ENCODE peak calls at places on chromosome 1, in six cellular contexts. U is GM12891, K is HepG2, X is K562, G is H1, W is GM12878. S is an unnamed sample.

GRCh38 chr1:98110674-98111073 is 189.8 kb upstream of the DPYD start:
- DNase-seq in G (no peak), U (no peak), X (no peak), K (no peak), W (no peak), S (no peak)

GRCh38 chr1:98316286-98316685 is 345.2 kb upstream of the SNX7 start:
- DNase-seq in U (no peak), W (no peak), K (no peak), X (no peak), G (no peak), S (no peak)

GRCh38 chr1:214717323-214717722 is 114.3 kb downstream of the CENPF start:
- DNase-seq in K (no peak), U (no peak), W (no peak), G (no peak), X (no peak), S (no peak)

GRCh38 chr1:111369645-111370044 is 57.9 kb downstream of the OVGP1 start:
- DNase-seq in K (no peak), X (no peak), W (no peak), G (no peak), U (no peak), S (no peak)

GRCh38 chr1:18883636-18884418 is 18.5 kb downstream of the ALDH4A1 start:
- DNase-seq in K (peak), U (peak), W (no peak), X (peak), G (peak), S (peak)

GRCh38 chr1:93670141-93670540 is 11.5 kb downstream of the BCAR3 start:
- DNase-seq in K (no peak), W (no peak), X (no peak), G (no peak), U (no peak), S (no peak)

GRCh38 chr1:12157366-12158231 is 9.2 kb upstream of the TNFRSF1B start:
- DNase-seq in G (no peak), X (no peak), K (peak), W (no peak), U (no peak), S (no peak)

GRCh38 chr1:184005506-184005905 is 32.0 kb downstream of the COLGALT2 start:
- DNase-seq in W (no peak), K (no peak), X (peak), G (no peak), U (no peak), S (no peak)

GRCh38 chr1:1778827-1779675 is 781 bp upstream of the NADK start:
- DNase-seq in W (peak), G (peak), K (peak), X (peak), U (peak), S (peak)

GRCh38 chr1:33599516-33600115 is 127.2 kb downstream of the ZSCAN20 start:
- DNase-seq in W (no peak), G (no peak), X (no peak), U (no peak), K (no peak), S (no peak)

GRCh38 chr1:11858968-11859871 is 475 bp upstream of the NPPB start:
- DNase-seq in U (peak), K (peak), W (no peak), X (peak), G (no peak), S (peak)

GRCh38 chr1:30417701-30418425 is 305.5 kb downstream of the MATN1 start:
- DNase-seq in U (no peak), X (no peak), W (no peak), G (no peak), K (no peak), S (no peak)

GRCh38 chr1:222909586-222909985 is 94.7 kb downstream of the DISP1 start:
- DNase-seq in G (no peak), K (no peak), X (no peak), W (no peak), U (no peak), S (no peak)

GRCh38 chr1:43019226-43019625 is 60.6 kb upstream of the SLC2A1 start:
- DNase-seq in G (no peak), U (no peak), K (no peak), W (no peak), X (no peak), S (no peak)

GRCh38 chr1:116855220-116855619 is 54.5 kb upstream of the PTGFRN start:
- DNase-seq in K (no peak), W (no peak), X (no peak), G (no peak), U (no peak), S (no peak)

GRCh38 chr1:246773213-246773641 is 49.0 kb downstream of the SCCPDH start:
- DNase-seq in W (peak), U (no peak), G (no peak), K (no peak), X (no peak), S (no peak)

GRCh38 chr1:225158291-225158690 is 228.8 kb downstream of the DNAH14 start:
- DNase-seq in W (no peak), X (no peak), G (no peak), U (no peak), K (no peak), S (no peak)

GRCh38 chr1:179168526-179168925 is 61.0 kb downstream of the ABL2 start:
- DNase-seq in U (no peak), X (no peak), W (no peak), G (no peak), K (no peak), S (no peak)

GRCh38 chr1:156656779-156657160 is 14.9 kb downstream of the BCAN start:
- DNase-seq in K (no peak), W (no peak), X (no peak), G (no peak), U (no peak), S (no peak)

GRCh38 chr1:202858306-202858705 is 30.6 kb downstream of the RABIF start:
- DNase-seq in U (no peak), K (no peak), W (no peak), G (no peak), X (no peak), S (no peak)

GRCh38 chr1:182664281-182664680 is 20.1 kb downstream of the RGS8 start:
- DNase-seq in G (no peak), U (no peak), X (no peak), K (no peak), W (no peak), S (no peak)

GRCh38 chr1:32316906-32317282 is 19.1 kb downstream of the MARCKSL1 start:
- DNase-seq in W (no peak), X (no peak), K (no peak), G (no peak), U (no peak), S (no peak)

GRCh38 chr1:182740120-182740519 is 49.5 kb upstream of the NPL start:
- DNase-seq in G (no peak), K (no peak), U (no peak), X (no peak), W (no peak), S (no peak)

GRCh38 chr1:25997759-25998074 is at the start of gene PAFAH2:
- DNase-seq in W (no peak), U (no peak), K (no peak), X (no peak), G (no peak), S (no peak)
- TF ChIP-seq POLR2A in W (no peak), U (peak), K (no peak), X (no peak), G (no peak), S (no peak)

GRCh38 chr1:228000416-228000815 is 6.4 kb upstream of the WNT3A start:
- DNase-seq in W (no peak), U (no peak), G (no peak), K (no peak), X (no peak), S (no peak)
- TF ChIP-seq TAF1 in W (no peak), U (no peak), G (no peak), K (no peak), X (no peak), S (no peak)

GRCh38 chr1:167093863-167094516 is at the start of gene STYXL2:
- DNase-seq in U (no peak), W (no peak), G (no peak), K (no peak), X (no peak), S (no peak)

GRCh38 chr1:167095368-167095767 is 1.5 kb downstream of the STYXL2 start:
- DNase-seq in X (no peak), K (no peak), G (no peak), U (no peak), W (no peak), S (no peak)

GRCh38 chr1:167094690-167095089 is 815 bp downstream of the STYXL2 start:
- DNase-seq in K (no peak), G (no peak), U (no peak), X (no peak), W (no peak), S (no peak)

GRCh38 chr1:167090289-167090942 is at the start of gene GPA33:
- DNase-seq in W (no peak), X (no peak), U (no peak), G (no peak), K (no peak), S (no peak)

GRCh38 chr1:167092653-167093052 is 1.2 kb upstream of the STYXL2 start:
- DNase-seq in W (no peak), G (no peak), X (no peak), U (no peak), K (no peak), S (no peak)
- TF ChIP-seq POLR2A in W (no peak), G (no peak), X (no peak), U (no peak), K (no peak), S (no peak)

GRCh38 chr1:209150114-209150513 is 433.4 kb upstream of the CAMK1G start:
- DNase-seq in W (no peak), X (peak), G (no peak), U (no peak), K (peak), S (no peak)
- TF ChIP-seq TAF1 in W (no peak), X (no peak), G (no peak), U (no peak), K (no peak), S (no peak)

GRCh38 chr1:35577071-35577998 is 4.2 kb downstream of the TFAP2E start:
- DNase-seq in K (no peak), X (no peak), U (peak), G (no peak), W (peak), S (peak)

GRCh38 chr1:35576061-35576765 is 3.1 kb downstream of the TFAP2E start:
- DNase-seq in U (no peak), G (no peak), X (no peak), K (no peak), W (no peak), S (no peak)

GRCh38 chr1:35575401-35575958 is 2.4 kb downstream of the TFAP2E start:
- DNase-seq in K (peak), G (no peak), W (no peak), X (no peak), U (no peak), S (no peak)

GRCh38 chr1:35585281-35585680 is 12.2 kb downstream of the TFAP2E start:
- DNase-seq in X (no peak), W (no peak), U (no peak), K (no peak), G (no peak), S (no peak)

GRCh38 chr1:35580949-35581388 is 7.9 kb downstream of the TFAP2E start:
- DNase-seq in U (no peak), K (no peak), W (no peak), X (no peak), G (no peak), S (no peak)
- TF ChIP-seq POLR2A in U (no peak), K (no peak), W (no peak), X (peak), G (no peak), S (no peak)

GRCh38 chr1:84971957-84972356 is 25.0 kb downstream of the MCOLN2 start:
- DNase-seq in U (no peak), G (no peak), X (no peak), K (no peak), W (no peak), S (no peak)

GRCh38 chr1:84973493-84974334 is 23.2 kb downstream of the MCOLN2 start:
- DNase-seq in U (no peak), X (no peak), K (no peak), W (no peak), G (no peak), S (no peak)

GRCh38 chr1:84969489-84970250 is 27.2 kb downstream of the MCOLN2 start:
- DNase-seq in K (no peak), U (no peak), W (peak), G (no peak), X (no peak), S (no peak)

GRCh38 chr1:84975035-84975434 is 21.9 kb downstream of the MCOLN2 start:
- DNase-seq in X (no peak), K (no peak), U (no peak), W (no peak), G (no peak), S (no peak)

GRCh38 chr1:84972377-84972987 is 24.4 kb downstream of the MCOLN2 start:
- DNase-seq in K (no peak), U (no peak), X (no peak), G (no peak), W (no peak), S (no peak)
- TF ChIP-seq TAF1 in K (no peak), U (no peak), X (no peak), G (no peak), W (no peak), S (no peak)

GRCh38 chr1:197633447-197634039 is 141.7 kb downstream of the DENND1B start:
- DNase-seq in X (no peak), W (no peak), G (no peak), K (no peak), U (no peak), S (no peak)
- TF ChIP-seq POLR2A in X (no peak), W (no peak), G (no peak), K (no peak), U (no peak), S (no peak)

GRCh38 chr1:46401514-46401913 is 7.4 kb downstream of the FAAH start:
- DNase-seq in X (no peak), U (no peak), G (no peak), W (no peak), K (no peak), S (no peak)

GRCh38 chr1:46399307-46399706 is 5.2 kb downstream of the FAAH start:
- DNase-seq in K (no peak), U (no peak), W (no peak), X (no peak), G (no peak), S (no peak)

GRCh38 chr1:46403916-46404315 is 9.8 kb downstream of the FAAH start:
- DNase-seq in W (no peak), G (no peak), U (no peak), K (no peak), X (no peak), S (no peak)

GRCh38 chr1:46401964-46402626 is 8.0 kb downstream of the FAAH start:
- DNase-seq in U (no peak), X (peak), W (no peak), G (no peak), K (peak), S (no peak)

GRCh38 chr1:46400398-46400797 is 6.3 kb downstream of the FAAH start:
- DNase-seq in G (no peak), K (no peak), U (no peak), W (no peak), X (no peak), S (no peak)
- TF ChIP-seq TAF1 in G (no peak), K (no peak), U (no peak), W (no peak), X (no peak), S (no peak)

GRCh38 chr1:39153684-39154083 is 50.8 kb upstream of the MACF1 start:
- DNase-seq in K (no peak), W (no peak), X (no peak), U (no peak), G (no peak), S (no peak)
- TF ChIP-seq POLR2A in K (no peak), W (no peak), X (no peak), U (no peak), G (no peak), S (no peak)